ENCODE peak calls at places on chromosomes 12 and 14, in four cellular contexts. One of them, this sample, is unnamed.
A peak's percentile ranks its signal among the peaks of the same experiment; 100 is the strongest.

GRCh38 chr14:83356080-83356479 is 1822.4 kb upstream of the SEL1L start:
- DNase-seq in CD4-positive, CD25-positive, alpha-beta regulatory T cell: no peak
- DNase-seq in lower lobe of right lung: no peak
- DNase-seq in right lobe of liver: no peak
- DNase-seq in this sample: no peak

GRCh38 chr12:127191124-127191523 is 1075.8 kb upstream of the TMEM132C start:
- DNase-seq in CD4-positive, CD25-positive, alpha-beta regulatory T cell: no peak
- DNase-seq in right lobe of liver: no peak
- DNase-seq in lower lobe of right lung: no peak
- DNase-seq in this sample: no peak

GRCh38 chr14:93940437-93940836 is 13.3 kb downstream of the FAM181A start:
- DNase-seq in CD4-positive, CD25-positive, alpha-beta regulatory T cell: no peak
- DNase-seq in right lobe of liver: no peak
- DNase-seq in lower lobe of right lung: no peak
- DNase-seq in this sample: no peak

GRCh38 chr14:68367444-68368014 is 425.3 kb downstream of the ZFP36L1 start:
- DNase-seq in lower lobe of right lung: no peak
- DNase-seq in CD4-positive, CD25-positive, alpha-beta regulatory T cell: no peak
- DNase-seq in right lobe of liver: no peak
- DNase-seq in this sample: no peak

GRCh38 chr12:121872546-121873223 is 14.0 kb upstream of the HPD start:
- DNase-seq in right lobe of liver: no peak
- DNase-seq in CD4-positive, CD25-positive, alpha-beta regulatory T cell: no peak
- DNase-seq in lower lobe of right lung: no peak
- DNase-seq in this sample: no peak

GRCh38 chr12:7905071-7905470 is 30.9 kb downstream of the SLC2A3 start:
- DNase-seq in CD4-positive, CD25-positive, alpha-beta regulatory T cell: no peak
- DNase-seq in right lobe of liver: no peak
- DNase-seq in lower lobe of right lung: no peak
- DNase-seq in this sample: no peak

GRCh38 chr14:36450550-36450949 is 69.5 kb downstream of the NKX2-1 start:
- DNase-seq in CD4-positive, CD25-positive, alpha-beta regulatory T cell: no peak
- DNase-seq in lower lobe of right lung: no peak
- DNase-seq in right lobe of liver: no peak
- DNase-seq in this sample: no peak

GRCh38 chr14:21647380-21647779 is 6.3 kb upstream of the OR4E2 start:
- DNase-seq in right lobe of liver: no peak
- DNase-seq in CD4-positive, CD25-positive, alpha-beta regulatory T cell: no peak
- DNase-seq in lower lobe of right lung: no peak
- DNase-seq in this sample: no peak

GRCh38 chr12:125983094-125983783 is 918.0 kb downstream of the AACS start:
- DNase-seq in right lobe of liver: peak; percentile 96
- DNase-seq in CD4-positive, CD25-positive, alpha-beta regulatory T cell: no peak
- DNase-seq in lower lobe of right lung: peak; percentile 53
- DNase-seq in this sample: peak; percentile 81

GRCh38 chr14:24100197-24100981 is 6.3 kb downstream of the PCK2 start:
- DNase-seq in CD4-positive, CD25-positive, alpha-beta regulatory T cell: no peak
- DNase-seq in right lobe of liver: no peak
- DNase-seq in lower lobe of right lung: no peak
- DNase-seq in this sample: peak; percentile 40

GRCh38 chr14:93993382-93993781 is 3.7 kb upstream of the CCDC197 start:
- DNase-seq in lower lobe of right lung: no peak
- DNase-seq in CD4-positive, CD25-positive, alpha-beta regulatory T cell: no peak
- DNase-seq in right lobe of liver: no peak
- DNase-seq in this sample: no peak

GRCh38 chr14:29821665-29822429 is 105.8 kb downstream of the PRKD1 start:
- DNase-seq in CD4-positive, CD25-positive, alpha-beta regulatory T cell: no peak
- DNase-seq in lower lobe of right lung: no peak
- DNase-seq in right lobe of liver: no peak
- DNase-seq in this sample: no peak

GRCh38 chr12:121611306-121611705 is 15.0 kb upstream of the ORAI1 start:
- DNase-seq in right lobe of liver: no peak
- DNase-seq in lower lobe of right lung: no peak
- DNase-seq in CD4-positive, CD25-positive, alpha-beta regulatory T cell: no peak
- DNase-seq in this sample: no peak

GRCh38 chr14:104036250-104036649 is 49.2 kb upstream of the ASPG start:
- DNase-seq in lower lobe of right lung: no peak
- DNase-seq in right lobe of liver: no peak
- DNase-seq in CD4-positive, CD25-positive, alpha-beta regulatory T cell: no peak
- DNase-seq in this sample: no peak

GRCh38 chr14:33184587-33184986 is 245.9 kb downstream of the NPAS3 start:
- DNase-seq in right lobe of liver: no peak
- DNase-seq in CD4-positive, CD25-positive, alpha-beta regulatory T cell: no peak
- DNase-seq in lower lobe of right lung: no peak
- DNase-seq in this sample: no peak

GRCh38 chr12:26728205-26729050 is 104.6 kb downstream of the ITPR2 start:
- DNase-seq in right lobe of liver: peak; percentile 67
- DNase-seq in CD4-positive, CD25-positive, alpha-beta regulatory T cell: no peak
- DNase-seq in lower lobe of right lung: no peak
- DNase-seq in this sample: no peak

GRCh38 chr12:21476949-21477348 is 24.5 kb downstream of the RECQL start:
- DNase-seq in CD4-positive, CD25-positive, alpha-beta regulatory T cell: no peak
- DNase-seq in right lobe of liver: no peak
- DNase-seq in lower lobe of right lung: no peak
- DNase-seq in this sample: no peak

GRCh38 chr14:64112859-64113258 is 181.3 kb downstream of the ESR2 start:
- DNase-seq in lower lobe of right lung: no peak
- DNase-seq in CD4-positive, CD25-positive, alpha-beta regulatory T cell: no peak
- DNase-seq in right lobe of liver: peak; percentile 86
- DNase-seq in this sample: no peak

GRCh38 chr12:96132819-96133218 is 61.4 kb upstream of the ELK3 start:
- DNase-seq in lower lobe of right lung: no peak
- DNase-seq in right lobe of liver: no peak
- DNase-seq in CD4-positive, CD25-positive, alpha-beta regulatory T cell: peak; percentile 12
- DNase-seq in this sample: no peak

GRCh38 chr14:101707285-101707842 is 54.1 kb upstream of the PPP2R5C start:
- DNase-seq in lower lobe of right lung: no peak
- DNase-seq in right lobe of liver: peak; percentile 54
- DNase-seq in CD4-positive, CD25-positive, alpha-beta regulatory T cell: peak; percentile 54
- DNase-seq in this sample: no peak

GRCh38 chr12:19169222-19169621 is 39.7 kb downstream of the PLEKHA5 start:
- DNase-seq in lower lobe of right lung: no peak
- DNase-seq in right lobe of liver: no peak
- DNase-seq in CD4-positive, CD25-positive, alpha-beta regulatory T cell: no peak
- DNase-seq in this sample: no peak

GRCh38 chr14:89956294-89957009 is 725 bp downstream of the TDP1 start:
- DNase-seq in right lobe of liver: no peak
- DNase-seq in lower lobe of right lung: peak; percentile 71
- DNase-seq in CD4-positive, CD25-positive, alpha-beta regulatory T cell: peak; percentile 61
- DNase-seq in this sample: peak; percentile 92

GRCh38 chr12:45186762-45187161 is 29.1 kb upstream of the ANO6 start:
- DNase-seq in right lobe of liver: no peak
- DNase-seq in CD4-positive, CD25-positive, alpha-beta regulatory T cell: no peak
- DNase-seq in lower lobe of right lung: no peak
- DNase-seq in this sample: no peak

GRCh38 chr14:37668646-37669045 is 73.2 kb downstream of the TTC6 start:
- DNase-seq in lower lobe of right lung: no peak
- DNase-seq in right lobe of liver: no peak
- DNase-seq in CD4-positive, CD25-positive, alpha-beta regulatory T cell: no peak
- DNase-seq in this sample: no peak

GRCh38 chr12:9405861-9406563 is 197.8 kb upstream of the PZP start:
- DNase-seq in CD4-positive, CD25-positive, alpha-beta regulatory T cell: no peak
- DNase-seq in right lobe of liver: no peak
- DNase-seq in lower lobe of right lung: no peak
- DNase-seq in this sample: no peak

GRCh38 chr12:6041891-6042290 is 82.6 kb downstream of the VWF start:
- DNase-seq in right lobe of liver: no peak
- DNase-seq in CD4-positive, CD25-positive, alpha-beta regulatory T cell: no peak
- DNase-seq in lower lobe of right lung: no peak
- DNase-seq in this sample: no peak

GRCh38 chr12:29425722-29426121 is 44.8 kb upstream of the ERGIC2 start:
- DNase-seq in right lobe of liver: no peak
- DNase-seq in CD4-positive, CD25-positive, alpha-beta regulatory T cell: no peak
- DNase-seq in lower lobe of right lung: no peak
- DNase-seq in this sample: no peak

GRCh38 chr12:118190266-118190665 is 54.3 kb downstream of the PEBP1 start:
- DNase-seq in CD4-positive, CD25-positive, alpha-beta regulatory T cell: no peak
- DNase-seq in right lobe of liver: no peak
- DNase-seq in lower lobe of right lung: no peak
- DNase-seq in this sample: no peak

GRCh38 chr14:102590667-102591099 is 1.8 kb upstream of the RCOR1 start:
- DNase-seq in right lobe of liver: peak; percentile 53
- DNase-seq in lower lobe of right lung: peak; percentile 55
- DNase-seq in CD4-positive, CD25-positive, alpha-beta regulatory T cell: no peak
- DNase-seq in this sample: peak; percentile 86

GRCh38 chr12:100020370-100020769 is 35.6 kb upstream of the ANKS1B start:
- DNase-seq in right lobe of liver: no peak
- DNase-seq in lower lobe of right lung: no peak
- DNase-seq in CD4-positive, CD25-positive, alpha-beta regulatory T cell: no peak
- DNase-seq in this sample: no peak

GRCh38 chr12:22635812-22636211 is 10.8 kb downstream of the ETNK1 start:
- DNase-seq in right lobe of liver: no peak
- DNase-seq in CD4-positive, CD25-positive, alpha-beta regulatory T cell: no peak
- DNase-seq in lower lobe of right lung: no peak
- DNase-seq in this sample: no peak

GRCh38 chr14:27391331-27391730 is 793.5 kb upstream of the NOVA1 start:
- DNase-seq in lower lobe of right lung: no peak
- DNase-seq in right lobe of liver: no peak
- DNase-seq in CD4-positive, CD25-positive, alpha-beta regulatory T cell: no peak
- DNase-seq in this sample: no peak

GRCh38 chr14:61608245-61609142 is 86.8 kb upstream of the HIF1A start:
- DNase-seq in right lobe of liver: no peak
- DNase-seq in lower lobe of right lung: no peak
- DNase-seq in CD4-positive, CD25-positive, alpha-beta regulatory T cell: no peak
- DNase-seq in this sample: no peak

GRCh38 chr12:56411781-56412639 is 37.2 kb downstream of the TIMELESS start:
- DNase-seq in right lobe of liver: peak; percentile 75
- DNase-seq in lower lobe of right lung: no peak
- DNase-seq in CD4-positive, CD25-positive, alpha-beta regulatory T cell: no peak
- DNase-seq in this sample: no peak

GRCh38 chr12:128966411-128966810 is 113.1 kb downstream of the GLT1D1 start:
- DNase-seq in CD4-positive, CD25-positive, alpha-beta regulatory T cell: no peak
- DNase-seq in lower lobe of right lung: no peak
- DNase-seq in right lobe of liver: no peak
- DNase-seq in this sample: no peak

GRCh38 chr12:28512876-28513275 is 322.6 kb downstream of the CCDC91 start:
- DNase-seq in CD4-positive, CD25-positive, alpha-beta regulatory T cell: no peak
- DNase-seq in right lobe of liver: no peak
- DNase-seq in lower lobe of right lung: no peak
- DNase-seq in this sample: no peak

GRCh38 chr14:80669416-80669815 is 272.1 kb downstream of the CEP128 start:
- DNase-seq in lower lobe of right lung: no peak
- DNase-seq in right lobe of liver: no peak
- DNase-seq in CD4-positive, CD25-positive, alpha-beta regulatory T cell: no peak
- DNase-seq in this sample: no peak

GRCh38 chr12:15699886-15700285 is 89.3 kb downstream of the EPS8 start:
- DNase-seq in right lobe of liver: no peak
- DNase-seq in CD4-positive, CD25-positive, alpha-beta regulatory T cell: no peak
- DNase-seq in lower lobe of right lung: no peak
- DNase-seq in this sample: no peak

GRCh38 chr12:15701721-15702156 is 87.4 kb downstream of the EPS8 start:
- DNase-seq in right lobe of liver: no peak
- DNase-seq in lower lobe of right lung: no peak
- DNase-seq in CD4-positive, CD25-positive, alpha-beta regulatory T cell: no peak
- DNase-seq in this sample: no peak

GRCh38 chr12:15701212-15701611 is 88.0 kb downstream of the EPS8 start:
- DNase-seq in right lobe of liver: no peak
- DNase-seq in CD4-positive, CD25-positive, alpha-beta regulatory T cell: no peak
- DNase-seq in lower lobe of right lung: no peak
- DNase-seq in this sample: no peak

GRCh38 chr12:15698377-15698867 is 90.8 kb downstream of the EPS8 start:
- DNase-seq in right lobe of liver: no peak
- DNase-seq in lower lobe of right lung: no peak
- DNase-seq in CD4-positive, CD25-positive, alpha-beta regulatory T cell: no peak
- DNase-seq in this sample: no peak

GRCh38 chr12:15700595-15700994 is 88.6 kb downstream of the EPS8 start:
- DNase-seq in lower lobe of right lung: no peak
- DNase-seq in right lobe of liver: no peak
- DNase-seq in CD4-positive, CD25-positive, alpha-beta regulatory T cell: no peak
- DNase-seq in this sample: no peak
- H3K4me1 ChIP-seq in lower lobe of right lung: peaks cover 61% of the 10 kb centered on the region
- H3K4me1 ChIP-seq in right lobe of liver: no peaks in the 10 kb centered on the region
- H3K4me1 ChIP-seq in CD4-positive, CD25-positive, alpha-beta regulatory T cell: no peaks in the 10 kb centered on the region
- H3K4me1 ChIP-seq in this sample: peaks cover 7% of the 10 kb centered on the region

GRCh38 chr12:46391630-46392029 is 19.1 kb upstream of the SLC38A2 start:
- DNase-seq in lower lobe of right lung: no peak
- DNase-seq in right lobe of liver: no peak
- DNase-seq in CD4-positive, CD25-positive, alpha-beta regulatory T cell: no peak
- DNase-seq in this sample: no peak

GRCh38 chr12:46388427-46388992 is 15.9 kb upstream of the SLC38A2 start:
- DNase-seq in CD4-positive, CD25-positive, alpha-beta regulatory T cell: no peak
- DNase-seq in lower lobe of right lung: no peak
- DNase-seq in right lobe of liver: no peak
- DNase-seq in this sample: no peak

GRCh38 chr12:46390881-46391280 is 18.3 kb upstream of the SLC38A2 start:
- DNase-seq in lower lobe of right lung: no peak
- DNase-seq in right lobe of liver: no peak
- DNase-seq in CD4-positive, CD25-positive, alpha-beta regulatory T cell: no peak
- DNase-seq in this sample: no peak

GRCh38 chr12:46389130-46389616 is 16.6 kb upstream of the SLC38A2 start:
- DNase-seq in right lobe of liver: no peak
- DNase-seq in CD4-positive, CD25-positive, alpha-beta regulatory T cell: no peak
- DNase-seq in lower lobe of right lung: no peak
- DNase-seq in this sample: no peak

GRCh38 chr12:46390304-46390703 is 17.7 kb upstream of the SLC38A2 start:
- DNase-seq in lower lobe of right lung: no peak
- DNase-seq in CD4-positive, CD25-positive, alpha-beta regulatory T cell: no peak
- DNase-seq in right lobe of liver: no peak
- DNase-seq in this sample: no peak
- H3K4me1 ChIP-seq in lower lobe of right lung: peaks cover 57% of the 10 kb centered on the region
- H3K4me1 ChIP-seq in CD4-positive, CD25-positive, alpha-beta regulatory T cell: peaks cover 19% of the 10 kb centered on the region
- H3K4me1 ChIP-seq in right lobe of liver: no peaks in the 10 kb centered on the region
- H3K4me1 ChIP-seq in this sample: peaks cover 49% of the 10 kb centered on the region

DNA sequence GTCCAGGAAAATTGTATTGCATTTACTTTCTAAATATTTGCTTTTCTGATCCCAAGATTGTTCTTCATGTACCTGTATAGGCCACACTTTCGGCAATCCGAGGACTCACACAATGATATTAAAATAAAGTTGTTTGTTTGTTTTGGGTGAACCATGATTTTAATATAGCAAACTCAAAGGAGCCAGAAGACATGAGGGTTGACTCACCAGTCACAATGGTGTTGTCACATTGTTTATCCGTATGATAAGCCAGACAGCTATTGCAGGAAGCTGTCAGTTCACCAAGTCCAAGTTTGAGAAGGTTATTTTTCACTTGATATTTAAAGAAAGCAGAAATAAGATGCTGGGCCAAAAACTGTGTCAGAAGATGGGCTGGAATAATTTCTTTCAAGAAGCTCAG is 67.1 kb upstream of the CPM start:
- DNase-seq in right lobe of liver: no peak
- DNase-seq in CD4-positive, CD25-positive, alpha-beta regulatory T cell: no peak
- DNase-seq in lower lobe of right lung: no peak
- DNase-seq in this sample: no peak
- H3K4me1 ChIP-seq in right lobe of liver: no peaks in the 10 kb centered on the region
- H3K4me1 ChIP-seq in CD4-positive, CD25-positive, alpha-beta regulatory T cell: no peaks in the 10 kb centered on the region
- H3K4me1 ChIP-seq in lower lobe of right lung: no peaks in the 10 kb centered on the region
- H3K4me1 ChIP-seq in this sample: no peaks in the 10 kb centered on the region

DNA sequence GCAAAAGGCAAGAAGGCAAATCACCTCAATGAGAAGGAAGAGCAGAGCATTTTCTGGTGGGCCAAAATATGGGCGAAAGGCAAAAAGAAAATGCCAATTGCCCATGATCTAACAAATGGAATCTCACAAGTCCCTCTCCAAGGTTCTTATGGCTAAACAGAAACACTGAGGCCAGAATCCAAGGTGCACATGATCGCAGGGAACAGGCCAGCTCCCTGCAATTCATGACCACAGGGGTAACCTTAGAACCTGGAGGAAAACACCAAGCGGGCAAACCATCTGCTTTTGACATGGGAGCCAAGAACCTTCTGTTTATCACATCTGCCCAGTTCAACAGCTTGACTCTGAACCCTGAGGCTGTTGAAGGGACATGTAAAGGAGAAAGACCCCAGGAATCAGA is 60.0 kb downstream of the NT5DC3 start:
- DNase-seq in CD4-positive, CD25-positive, alpha-beta regulatory T cell: no peak
- DNase-seq in lower lobe of right lung: no peak
- DNase-seq in right lobe of liver: no peak
- DNase-seq in this sample: no peak
- H3K4me1 ChIP-seq in CD4-positive, CD25-positive, alpha-beta regulatory T cell: no peaks in the 10 kb centered on the region
- H3K4me1 ChIP-seq in lower lobe of right lung: no peaks in the 10 kb centered on the region
- H3K4me1 ChIP-seq in right lobe of liver: no peaks in the 10 kb centered on the region
- H3K4me1 ChIP-seq in this sample: no peaks in the 10 kb centered on the region

This sample was measured in spleen.